ENCODE peak calls at places on chromosomes 7 and 10, in nine cellular contexts. G, P, D, L, O, M, W, N and Y are unnamed samples.

GRCh38 chr7:48004598-48004997 is 24.3 kb downstream of the SUN3 start:
- DNase-seq in G (no peak), P (no peak), D (no peak), L (no peak), O (no peak), M (no peak), W (no peak), N (no peak), Y (no peak)

GRCh38 chr10:77553966-77554365 is 83.6 kb downstream of the KCNMA1 start:
- DNase-seq in G (no peak), P (no peak), D (no peak), L (no peak), O (no peak), M (no peak), W (no peak), N (no peak), Y (no peak)

GRCh38 chr7:15280078-15280734 is 281.6 kb downstream of the AGMO start:
- DNase-seq in G (no peak), P (peak; percentile 4), D (no peak), L (no peak), O (no peak), M (no peak), W (no peak), N (no peak), Y (no peak)

GRCh38 chr10:77707570-77707969 is 70.0 kb upstream of the KCNMA1 start:
- DNase-seq in G (no peak), P (no peak), D (no peak), L (no peak), O (no peak), M (no peak), W (no peak), N (no peak), Y (no peak)

GRCh38 chr10:23955456-23955855 is 253.5 kb upstream of the KIAA1217 start:
- DNase-seq in G (no peak), P (no peak), D (no peak), L (no peak), O (peak; percentile 42), M (no peak), W (no peak), N (no peak), Y (no peak)

GRCh38 chr10:63264852-63265617 is 131.9 kb downstream of the NRBF2 start:
- DNase-seq in G (no peak), P (peak; percentile 73), D (no peak), L (no peak), O (peak; percentile 46), M (no peak), W (no peak), N (peak; percentile 56), Y (no peak)

GRCh38 chr10:35336084-35336831 is at the start of gene CCNY:
- DNase-seq in G (peak; percentile 88), P (peak; percentile 75), D (peak; percentile 69), L (peak; percentile 81), O (peak; percentile 96), M (peak; percentile 87), W (peak; percentile 88), N (peak; percentile 82), Y (peak; percentile 94)

GRCh38 chr7:28456037-28456436 is 43.7 kb downstream of the CREB5 start:
- DNase-seq in G (no peak), P (no peak), D (no peak), L (no peak), O (no peak), M (no peak), W (no peak), N (no peak), Y (no peak)

GRCh38 chr7:29095666-29096560 is 50.4 kb downstream of the CPVL start:
- DNase-seq in G (no peak), P (no peak), D (no peak), L (no peak), O (no peak), M (no peak), W (no peak), N (no peak), Y (no peak)

GRCh38 chr10:78357027-78357672 is 323.5 kb downstream of the RPS24 start:
- DNase-seq in G (no peak), P (peak; percentile 74), D (no peak), L (no peak), O (no peak), M (no peak), W (no peak), N (no peak), Y (peak; percentile 79)

GRCh38 chr10:95394161-95394880 is 103.5 kb upstream of the PDLIM1 start:
- DNase-seq in G (no peak), P (no peak), D (no peak), L (no peak), O (no peak), M (no peak), W (no peak), N (no peak), Y (no peak)

GRCh38 chr7:55423891-55424290 is 58.8 kb downstream of the LANCL2 start:
- DNase-seq in G (no peak), P (no peak), D (no peak), L (no peak), O (no peak), M (no peak), W (no peak), N (no peak), Y (no peak)

GRCh38 chr7:137967143-137968018 is 34.5 kb downstream of the CREB3L2 start:
- DNase-seq in G (no peak), P (peak; percentile 41), D (no peak), L (no peak), O (no peak), M (no peak), W (no peak), N (no peak), Y (peak; percentile 49)

GRCh38 chr7:2540133-2540532 is 15.2 kb downstream of the BRAT1 start:
- DNase-seq in G (no peak), P (no peak), D (no peak), L (no peak), O (no peak), M (no peak), W (no peak), N (no peak), Y (no peak)

GRCh38 chr7:111903016-111903415 is 303.2 kb downstream of the DOCK4 start:
- DNase-seq in G (no peak), P (no peak), D (no peak), L (no peak), O (no peak), M (no peak), W (no peak), N (no peak), Y (no peak)

GRCh38 chr7:142636751-142637150 is 112.5 kb upstream of the PRSS1 start:
- DNase-seq in G (no peak), P (no peak), D (no peak), L (no peak), O (no peak), M (no peak), W (no peak), N (no peak), Y (no peak)

DNA sequence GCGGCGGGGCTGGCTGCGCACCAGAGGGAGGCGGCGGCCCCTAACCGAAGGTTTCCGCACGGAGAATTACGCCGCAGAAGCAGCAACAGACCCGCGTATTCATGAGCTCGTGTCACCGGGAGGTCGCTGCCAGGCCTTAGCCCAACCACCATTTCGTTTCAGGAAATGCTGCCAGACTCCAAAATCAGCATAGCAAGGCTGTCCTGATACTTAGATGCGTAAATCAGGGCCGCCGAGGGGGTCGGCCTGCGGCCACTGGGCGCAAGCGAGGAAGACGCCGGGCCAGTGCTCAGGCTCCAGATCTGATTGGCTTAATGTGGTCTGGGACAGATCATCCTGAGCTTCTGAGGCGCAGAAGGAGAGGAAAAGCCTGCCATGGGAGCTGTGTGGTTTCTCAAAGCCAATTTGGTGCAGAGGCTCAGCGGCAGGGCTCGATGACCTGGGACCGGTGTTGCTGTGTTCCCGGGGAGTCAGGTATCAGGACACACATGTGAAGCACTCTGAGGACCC is 247.9 kb downstream of the BAMBI start:
- DNase-seq in G (peak; percentile 45), P (peak; percentile 74), D (no peak), L (no peak), O (no peak), M (no peak), W (peak; percentile 32), N (no peak), Y (peak; percentile 72)
- H3K4me3 ChIP-seq in G (peak overlapping the region; percentile 53), P (peak overlapping the region; percentile 41), D (no peak overlapping the region), L (no peak overlapping the region), O (no peak overlapping the region), M (no peak overlapping the region), W (peak overlapping the region; percentile 52), N (no peak overlapping the region), Y (peak overlapping the region; percentile 27)

DNA sequence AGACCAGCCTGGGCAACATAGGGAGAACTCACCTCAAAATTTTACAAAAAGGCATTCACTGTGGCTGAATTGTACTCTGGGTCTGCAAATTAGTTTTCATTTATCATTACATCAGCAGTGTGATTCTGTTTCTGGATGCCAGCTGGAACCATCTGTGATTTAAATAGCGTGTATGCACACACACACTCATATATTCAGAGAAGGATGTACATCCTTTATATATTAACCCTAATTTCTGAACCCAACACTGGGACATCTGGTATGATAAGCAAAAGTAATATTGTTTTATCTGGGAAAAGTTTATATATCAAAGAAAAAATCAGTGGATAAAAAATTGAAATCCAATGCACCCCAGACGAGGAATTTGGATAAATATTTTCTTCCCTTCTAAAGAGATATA is 33.8 kb upstream of the LYZL1 start:
- DNase-seq in G (no peak), P (no peak), D (no peak), L (no peak), O (peak; percentile 49), M (no peak), W (no peak), N (no peak), Y (no peak)
- H3K27me3 ChIP-seq in G (no peaks in the 10 kb centered on the region), P (no peaks in the 10 kb centered on the region), D (no peaks in the 10 kb centered on the region), L (peaks cover 10% of the 10 kb centered on the region), O (peaks cover 5% of the 10 kb centered on the region), M (no peaks in the 10 kb centered on the region), W (peaks cover 3% of the 10 kb centered on the region), N (no peaks in the 10 kb centered on the region), Y (no peaks in the 10 kb centered on the region)

DNA sequence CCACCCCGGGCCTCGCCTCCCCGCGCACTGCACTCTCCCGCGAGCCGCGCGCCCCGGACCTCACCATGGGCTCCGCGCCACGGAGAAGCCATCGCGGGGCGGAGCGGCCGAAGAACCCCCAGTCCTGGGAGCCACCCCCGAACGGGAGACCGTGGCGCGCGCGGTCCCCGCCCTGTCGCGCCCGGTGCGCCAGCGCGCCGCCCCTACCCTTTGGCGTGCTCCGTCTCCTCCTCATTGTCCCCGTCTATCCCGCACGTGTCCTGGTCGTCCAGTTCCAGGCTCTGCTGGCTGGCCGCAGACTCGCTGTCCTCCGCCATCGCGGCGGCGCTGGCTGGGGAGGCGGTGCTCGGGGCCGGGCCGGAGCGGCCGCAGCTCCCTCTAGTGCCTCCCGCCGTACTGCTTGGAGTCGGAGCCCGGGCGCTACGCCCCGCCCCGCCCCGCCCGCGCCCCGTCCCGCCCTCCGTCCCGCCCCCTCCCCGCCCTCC is at the start of gene NMT2:
- DNase-seq in G (peak; percentile 95), P (peak; percentile 85), D (peak; percentile 73), L (no peak), O (no peak), M (no peak), W (peak; percentile 88), N (peak; percentile 94), Y (no peak)
- H3K36me3 ChIP-seq in G (no peaks in the 10 kb centered on the region), P (no peaks in the 10 kb centered on the region), D (no peaks in the 10 kb centered on the region), L (no peaks in the 10 kb centered on the region), O (no peaks in the 10 kb centered on the region), M (no peaks in the 10 kb centered on the region), W (no peaks in the 10 kb centered on the region), N (no peaks in the 10 kb centered on the region), Y (no peaks in the 10 kb centered on the region)

DNA sequence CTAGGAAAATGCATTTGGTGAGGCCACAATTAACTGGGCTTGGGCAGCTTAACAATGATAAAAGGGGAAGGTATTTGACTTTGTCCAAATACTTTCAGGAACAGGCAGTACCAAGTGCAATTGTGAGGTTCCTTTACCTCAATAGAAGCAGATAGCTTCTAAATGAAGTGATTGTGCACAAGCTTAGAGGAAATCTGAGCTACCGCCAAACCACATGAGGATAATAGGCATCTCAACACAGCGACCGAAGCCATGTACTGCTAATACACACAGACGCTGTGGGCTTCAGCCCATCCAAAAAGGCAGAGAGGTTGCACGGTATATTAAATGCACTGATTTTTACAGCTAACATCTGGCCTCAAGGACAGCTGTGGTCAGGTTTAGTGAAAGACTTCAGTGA is 306.5 kb downstream of the C7orf25 start:
- DNase-seq in G (no peak), P (no peak), D (no peak), L (no peak), O (no peak), M (no peak), W (no peak), N (no peak), Y (no peak)
- H3K4me3 ChIP-seq in G (no peak overlapping the region), P (no peak overlapping the region), D (no peak overlapping the region), L (no peak overlapping the region), O (no peak overlapping the region), M (no peak overlapping the region), W (no peak overlapping the region), N (no peak overlapping the region), Y (no peak overlapping the region)